ENCODE peak calls at places on chromosomes 13 and 19, in eight cellular contexts. X, T, Q, O, U, N, P and C are unnamed samples.

GRCh38 chr19:41889896-41890295 is 6.9 kb downstream of the ARHGEF1 start:
- DNase-seq in P (no peak), U (no peak), X (no peak), Q (no peak), O (peak), N (no peak), T (no peak), C (no peak)

GRCh38 chr19:18437481-18438330 is at the start of gene ISYNA1:
- DNase-seq in O (peak), N (peak), Q (peak), P (no peak), U (peak), X (no peak), T (peak), C (no peak)

GRCh38 chr13:23741879-23742510 is 147.2 kb downstream of the MIPEP start:
- DNase-seq in N (peak), P (no peak), T (peak), U (peak), Q (no peak), X (no peak), O (no peak), C (no peak)

GRCh38 chr13:50389726-50390125 is 374.5 kb downstream of the KCNRG start:
- DNase-seq in P (no peak), T (no peak), N (peak), U (no peak), X (no peak), Q (no peak), O (no peak), C (no peak)

GRCh38 chr13:51731759-51732158 is 72.2 kb downstream of the DHRS12 start:
- DNase-seq in X (no peak), Q (no peak), O (no peak), T (peak), P (no peak), U (no peak), N (peak), C (no peak)

GRCh38 chr13:74203576-74203975 is 69.4 kb upstream of the KLF12 start:
- DNase-seq in O (no peak), N (no peak), P (no peak), T (peak), Q (no peak), X (no peak), U (no peak), C (no peak)

GRCh38 chr19:46489445-46490272 is 6.0 kb downstream of the PNMA8B start:
- DNase-seq in Q (peak), P (no peak), O (no peak), N (peak), X (no peak), T (peak), U (peak), C (no peak)

GRCh38 chr13:112583592-112584277 is 4.2 kb downstream of the TUBGCP3 start:
- DNase-seq in Q (peak), T (no peak), P (no peak), O (no peak), X (no peak), U (no peak), N (no peak), C (no peak)

GRCh38 chr13:73800011-73800410 is 334.2 kb downstream of the KLF12 start:
- DNase-seq in N (no peak), Q (no peak), T (no peak), U (no peak), O (no peak), X (no peak), P (no peak), C (no peak)

GRCh38 chr13:29948246-29948645 is 97.8 kb upstream of the UBL3 start:
- DNase-seq in U (no peak), P (no peak), N (no peak), T (peak), Q (no peak), X (no peak), O (no peak), C (no peak)

GRCh38 chr19:2808129-2808941 is 11.3 kb upstream of the ZNF554 start:
- DNase-seq in O (no peak), T (no peak), P (no peak), U (no peak), N (no peak), Q (no peak), X (no peak), C (no peak)